ENCODE peak calls at places on chromosomes 3 and 15, in nine cellular contexts. N is BE2C, Q is GM20000, T is WTC11, H is GM12865, Z is heart left ventricle, A is osteoblast, F is H9, I is dorsolateral prefrontal cortex. C is an unnamed sample.

GRCh38 chr3:50401973-50402372 is 42.7 kb upstream of the TMEM115 start:
- DNase-seq in I (no peak), F (no peak), H (no peak), A (no peak), T (no peak), Q (no peak), Z (no peak), N (no peak), C (no peak)

GRCh38 chr3:10160346-10160745 is 4.4 kb upstream of the IRAK2 start:
- DNase-seq in A (no peak), Z (no peak), F (no peak), H (no peak), Q (no peak), I (no peak), T (no peak), N (no peak), C (no peak)

GRCh38 chr15:68258684-68259083 is 18.9 kb upstream of the FEM1B start:
- DNase-seq in A (no peak), N (no peak), H (no peak), Z (no peak), T (no peak), Q (no peak), F (no peak), I (no peak), C (no peak)

GRCh38 chr3:36874351-36874874 is 70.4 kb downstream of the TRANK1 start:
- DNase-seq in Q (no peak), H (no peak), I (no peak), T (no peak), N (no peak), Z (no peak), A (no peak), F (no peak), C (no peak)

GRCh38 chr3:177410734-177411133 is 213.5 kb upstream of the TBL1XR1 start:
- DNase-seq in H (peak; percentile 11), N (peak; percentile 28), I (no peak), T (no peak), A (no peak), Q (no peak), F (no peak), Z (no peak), C (no peak)

GRCh38 chr3:134883697-134884385 is 88.8 kb downstream of the EPHB1 start:
- DNase-seq in Q (no peak), N (no peak), A (no peak), F (no peak), H (no peak), Z (no peak), I (no peak), T (no peak), C (no peak)

GRCh38 chr3:193507566-193507965 is 47.1 kb downstream of the ATP13A4 start:
- DNase-seq in T (no peak), F (no peak), H (no peak), Z (no peak), Q (no peak), N (no peak), I (no peak), A (no peak), C (no peak)

GRCh38 chr3:37168896-37169295 is 5.5 kb downstream of the LRRFIP2 start:
- DNase-seq in N (no peak), A (no peak), Z (no peak), H (no peak), Q (no peak), F (no peak), T (no peak), I (no peak), C (no peak)

GRCh38 chr15:62469874-62470688 is 305.0 kb upstream of the C2CD4B start:
- DNase-seq in Z (peak; percentile 75), F (peak; percentile 59), Q (no peak), H (no peak), T (peak; percentile 41), A (peak; percentile 91), N (no peak), I (no peak), C (no peak)

GRCh38 chr3:64321747-64322146 is 96.5 kb upstream of the PRICKLE2 start:
- DNase-seq in Q (no peak), A (peak; percentile 80), N (no peak), I (no peak), Z (no peak), H (no peak), T (no peak), F (peak; percentile 33), C (no peak)

GRCh38 chr15:79811406-79812405 is 85.1 kb downstream of the MTHFS start:
- DNase-seq in N (peak; percentile 90), H (no peak), Q (no peak), F (no peak), A (no peak), Z (peak; percentile 83), T (no peak), I (no peak), C (no peak)

GRCh38 chr3:185362850-185363661 is at the start of gene MAP3K13:
- DNase-seq in T (peak; percentile 62), N (peak; percentile 86), Z (peak; percentile 90), Q (peak; percentile 87), F (peak; percentile 88), H (peak; percentile 96), I (peak; percentile 77), A (peak; percentile 89), C (peak; percentile 64)

GRCh38 chr3:159080821-159081220 is 279.0 kb downstream of the MFSD1 start:
- DNase-seq in I (no peak), Z (no peak), T (no peak), Q (no peak), F (no peak), N (no peak), H (no peak), A (no peak), C (no peak)

GRCh38 chr15:66472176-66472999 is 25.2 kb downstream of the SNAPC5 start:
- DNase-seq in A (no peak), H (peak; percentile 89), N (no peak), F (no peak), Z (peak; percentile 34), T (no peak), Q (peak; percentile 82), I (no peak), C (no peak)

GRCh38 chr15:68205949-68206539 is 912 bp upstream of the CALML4 start:
- DNase-seq in F (peak; percentile 66), H (no peak), T (peak; percentile 51), Q (no peak), A (peak; percentile 57), N (no peak), Z (peak; percentile 81), I (no peak), C (no peak)

GRCh38 chr15:57923311-57923710 is 142.2 kb downstream of the ALDH1A2 start:
- DNase-seq in N (no peak), H (no peak), Q (no peak), I (no peak), T (no peak), F (no peak), Z (no peak), A (no peak), C (no peak)

GRCh38 chr3:47643092-47643491 is 64.4 kb upstream of the CSPG5 start:
- DNase-seq in T (no peak), I (no peak), F (no peak), H (no peak), Z (no peak), N (no peak), A (no peak), Q (no peak), C (no peak)

GRCh38 chr3:52891615-52892081 is 5.7 kb downstream of the STIMATE start:
- DNase-seq in I (no peak), F (no peak), Z (no peak), H (no peak), T (no peak), Q (no peak), A (no peak), N (no peak), C (no peak)

GRCh38 chr3:143168518-143169192 is 49.1 kb downstream of the CHST2 start:
- DNase-seq in Q (no peak), T (no peak), H (no peak), I (no peak), Z (no peak), N (no peak), F (no peak), A (no peak), C (no peak)

GRCh38 chr3:176431986-176432385 is 765.3 kb downstream of the TBL1XR1 start:
- DNase-seq in Q (no peak), N (no peak), H (no peak), I (no peak), F (no peak), T (no peak), Z (no peak), A (no peak), C (no peak)

GRCh38 chr15:31077181-31077580 is 24.3 kb downstream of the TRPM1 start:
- DNase-seq in H (peak; percentile 20), A (no peak), Q (no peak), F (no peak), I (no peak), Z (no peak), N (no peak), T (no peak), C (no peak)

GRCh38 chr3:48232734-48233133 is 8.2 kb upstream of the ZNF589 start:
- DNase-seq in Q (peak; percentile 64), T (peak; percentile 86), I (peak; percentile 84), H (peak; percentile 80), A (peak; percentile 78), F (peak; percentile 89), N (peak; percentile 76), Z (peak; percentile 78), C (peak; percentile 60)

GRCh38 chr3:151425640-151426336 is 35.1 kb downstream of the IGSF10 start:
- DNase-seq in N (no peak), Q (no peak), F (no peak), Z (no peak), T (no peak), A (no peak), I (no peak), H (no peak), C (no peak)
- TF ChIP-seq CTCF in N (peak; percentile 62), Q (no peak), F (peak; percentile 69), Z (no peak), T (no peak), A (peak; percentile 54), I (peak; percentile 30), H (no peak), C (no peak)

GRCh38 chr15:90388462-90389182 is 580 bp downstream of the IQGAP1 start:
- DNase-seq in F (peak; percentile 50), Z (peak; percentile 79), N (peak; percentile 64), I (peak; percentile 35), A (peak; percentile 90), Q (peak; percentile 66), T (peak; percentile 56), H (peak; percentile 66), C (peak; percentile 60)
- TF ChIP-seq CTCF in F (peak; percentile 14), Z (no peak), N (no peak), I (no peak), A (no peak), Q (peak; percentile 1), T (no peak), H (no peak), C (no peak)

GRCh38 chr3:173988912-173989311 is 591.4 kb downstream of the NLGN1 start:
- DNase-seq in A (no peak), H (no peak), N (no peak), Q (no peak), Z (no peak), F (no peak), T (no peak), I (no peak), C (no peak)

GRCh38 chr3:173993299-173993698 is 595.8 kb downstream of the NLGN1 start:
- DNase-seq in Z (no peak), A (peak; percentile 71), Q (peak; percentile 2), T (no peak), I (no peak), H (peak; percentile 9), N (no peak), F (no peak), C (no peak)
- TF ChIP-seq CTCF in Z (no peak), A (peak; percentile 44), Q (no peak), T (no peak), I (peak; percentile 52), H (peak; percentile 1), N (peak; percentile 38), F (peak; percentile 60), C (no peak)

GRCh38 chr15:50128266-50128665 is 9.2 kb upstream of the ATP8B4 start:
- DNase-seq in N (peak; percentile 58), Z (peak; percentile 82), Q (no peak), A (no peak), T (peak; percentile 14), H (no peak), F (peak; percentile 38), I (peak; percentile 44), C (no peak)
- TF ChIP-seq CTCF in N (peak; percentile 29), Z (no peak), Q (no peak), A (no peak), T (no peak), H (no peak), F (peak; percentile 49), I (no peak), C (no peak)

C was measured in nephron progenitor cell.